ENCODE peak calls at places on chromosomes 2 and 18, in four cellular contexts. J is HCEC 1CT, U is AG08395, T is bronchial epithelial cell. S is an unnamed sample.

GRCh38 chr2:39782591-39782990 is 3.5 kb upstream of the THUMPD2 start:
- DNase-seq in J (no peak), U (no peak), T (no peak), S (no peak)

GRCh38 chr2:101464841-101465240 is 10.1 kb downstream of the RFX8 start:
- DNase-seq in J (peak; percentile 39), U (no peak), T (peak; percentile 31), S (no peak)

GRCh38 chr2:197500503-197501179 is 462 bp downstream of the HSPE1 start:
- DNase-seq in J (no peak), U (no peak), T (peak; percentile 25), S (no peak)

GRCh38 chr2:47088371-47089082 is 66.6 kb downstream of the STPG4 start:
- DNase-seq in J (no peak), U (no peak), T (no peak), S (no peak)

GRCh38 chr2:57105694-57106093 is 921.9 kb downstream of the CCDC85A start:
- DNase-seq in J (no peak), U (no peak), T (no peak), S (no peak)

GRCh38 chr2:56333812-56334485 is 150.2 kb downstream of the CCDC85A start:
- DNase-seq in J (no peak), U (no peak), T (no peak), S (no peak)

GRCh38 chr2:166632616-166633015 is 138.6 kb upstream of the SCN7A start:
- DNase-seq in J (peak; percentile 92), U (no peak), T (peak; percentile 18), S (peak; percentile 6)

GRCh38 chr2:111667542-111668273 is 216.3 kb downstream of the ANAPC1 start:
- DNase-seq in J (peak; percentile 79), U (peak; percentile 72), T (peak; percentile 64), S (no peak)

GRCh38 chr2:152223997-152224396 is 48.4 kb upstream of the STAM2 start:
- DNase-seq in J (no peak), U (no peak), T (no peak), S (no peak)

GRCh38 chr2:110874565-110875383 is 142.4 kb downstream of the ACOXL start:
- DNase-seq in J (no peak), U (no peak), T (no peak), S (no peak)

GRCh38 chr18:24530630-24531111 is 70.2 kb downstream of the HRH4 start:
- DNase-seq in J (peak; percentile 35), U (peak; percentile 43), T (peak; percentile 20), S (peak; percentile 22)